ENCODE peak calls at places on chromosomes 5 and 9, in seven cellular contexts. Q, N, C, M, A, B and D are unnamed samples.

GRCh38 chr9:88814521-88815101 is 176.7 kb upstream of the S1PR3 start:
- DNase-seq in Q (peak; percentile 45), M (peak; percentile 58), A (no peak), N (no peak), B (no peak), C (peak; percentile 88), D (no peak)

GRCh38 chr9:133274236-133275104 is 531 bp downstream of the ABO start:
- DNase-seq in B (no peak), A (peak; percentile 27), N (no peak), Q (no peak), M (no peak), C (no peak), D (no peak)

GRCh38 chr5:132688536-132689409 is 15.0 kb downstream of the IL4 start:
- DNase-seq in N (no peak), A (no peak), C (peak; percentile 43), M (no peak), Q (no peak), B (no peak), D (no peak)

GRCh38 chr5:159779481-159779880 is 136.8 kb upstream of the ADRA1B start:
- DNase-seq in C (no peak), Q (no peak), B (no peak), M (no peak), N (no peak), A (no peak), D (no peak)

GRCh38 chr5:74199005-74199404 is 441.5 kb downstream of the ENC1 start:
- DNase-seq in M (no peak), N (no peak), A (no peak), B (no peak), Q (no peak), C (peak; percentile 40), D (no peak)

GRCh38 chr9:28234899-28235277 is 661.6 kb upstream of the C9orf72 start:
- DNase-seq in N (no peak), A (no peak), C (peak; percentile 25), M (peak; percentile 9), Q (no peak), B (no peak), D (no peak)

GRCh38 chr9:130770679-130771442 is 64.2 kb upstream of the ABL1 start:
- DNase-seq in A (no peak), C (peak; percentile 87), N (no peak), Q (no peak), M (peak; percentile 71), B (peak; percentile 43), D (no peak)

GRCh38 chr9:34929506-34930102 is 28.5 kb upstream of the PHF24 start:
- DNase-seq in A (peak; percentile 68), B (peak; percentile 23), M (peak; percentile 49), N (no peak), C (peak; percentile 14), Q (no peak), D (no peak)

GRCh38 chr5:85428426-85428934 is 1043.8 kb upstream of the EDIL3 start:
- DNase-seq in C (no peak), Q (no peak), A (no peak), N (no peak), M (no peak), B (no peak), D (no peak)

GRCh38 chr5:8013951-8014844 is 145.2 kb downstream of the MTRR start:
- DNase-seq in M (no peak), C (no peak), A (no peak), B (no peak), N (no peak), Q (no peak), D (no peak)

GRCh38 chr9:107487521-107488399 is 1.8 kb downstream of the KLF4 start:
- DNase-seq in M (peak; percentile 85), C (peak; percentile 75), N (peak; percentile 87), A (peak; percentile 75), Q (peak; percentile 18), B (no peak), D (no peak)

DNA sequence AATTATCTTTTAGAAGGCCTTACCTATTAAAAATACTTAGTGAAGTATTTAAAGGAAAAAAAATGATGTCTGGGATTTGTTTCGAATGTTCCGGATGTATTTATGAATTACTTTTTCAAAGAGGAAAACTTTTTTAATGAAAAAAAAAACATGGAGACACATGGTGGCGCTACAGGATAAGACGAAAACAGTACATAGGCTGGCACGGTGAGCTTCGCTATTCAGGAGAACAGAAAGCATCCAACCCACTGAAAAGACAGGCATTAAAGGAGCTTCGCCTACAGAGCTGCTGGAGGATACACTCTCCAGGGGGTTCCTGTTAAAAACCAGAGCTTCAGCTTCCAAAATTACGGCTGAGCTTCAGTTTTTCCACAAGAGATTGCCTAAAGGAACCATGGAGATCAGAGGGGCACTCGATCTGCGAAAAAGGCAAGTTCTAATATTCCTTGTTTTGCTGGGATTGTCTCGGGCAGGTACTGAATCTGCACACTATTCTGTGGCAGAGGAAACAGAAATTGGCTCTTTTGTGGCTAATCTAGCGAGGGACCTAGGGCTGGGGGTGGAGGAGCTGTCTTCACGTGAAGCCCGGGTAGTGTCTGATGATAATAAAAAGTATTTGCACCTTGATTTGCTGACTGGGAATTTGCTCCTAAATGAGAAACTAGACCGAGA is at the start of gene PCDHB14:
- DNase-seq in M (peak; percentile 21), N (no peak), Q (no peak), C (peak; percentile 30), A (no peak), B (peak; percentile 38), D (no peak)
- TF ChIP-seq CTCF in M (no peak), N (no peak), Q (no peak), C (no peak), A (no peak), B (peak; percentile 46), D (peak; percentile 72)

GRCh38 chr5:91151947-91152346 is 231.2 kb downstream of the ARRDC3 start:
- DNase-seq in A (no peak), M (peak; percentile 62), C (peak; percentile 91), B (no peak), N (no peak), Q (peak; percentile 40), D (no peak)
- TF ChIP-seq CTCF in A (no peak), M (no peak), C (no peak), B (no peak), N (no peak), Q (no peak), D (no peak)

GRCh38 chr5:151225071-151225470 is 1.2 kb upstream of the CCDC69 start:
- DNase-seq in N (no peak), C (no peak), M (no peak), B (no peak), Q (no peak), A (no peak), D (no peak)

GRCh38 chr5:151222054-151222768 is 1.7 kb downstream of the CCDC69 start:
- DNase-seq in M (no peak), B (no peak), Q (peak; percentile 89), A (no peak), C (no peak), N (no peak), D (no peak)

GRCh38 chr5:151222769-151223446 is 984 bp downstream of the CCDC69 start:
- DNase-seq in B (no peak), C (peak; percentile 13), N (no peak), A (peak; percentile 26), Q (peak; percentile 62), M (peak; percentile 27), D (no peak)

GRCh38 chr5:151224372-151224771 is 480 bp upstream of the CCDC69 start:
- DNase-seq in A (no peak), B (no peak), C (no peak), Q (no peak), N (no peak), M (no peak), D (no peak)

GRCh38 chr5:151223447-151224264 is at the start of gene CCDC69:
- DNase-seq in M (peak; percentile 86), N (peak; percentile 89), C (peak; percentile 65), Q (peak; percentile 84), A (peak; percentile 79), B (peak; percentile 53), D (no peak)
- TF ChIP-seq CTCF in M (peak; percentile 19), N (no peak), C (peak; percentile 47), Q (peak; percentile 31), A (no peak), B (peak; percentile 14), D (peak; percentile 45)

DNA sequence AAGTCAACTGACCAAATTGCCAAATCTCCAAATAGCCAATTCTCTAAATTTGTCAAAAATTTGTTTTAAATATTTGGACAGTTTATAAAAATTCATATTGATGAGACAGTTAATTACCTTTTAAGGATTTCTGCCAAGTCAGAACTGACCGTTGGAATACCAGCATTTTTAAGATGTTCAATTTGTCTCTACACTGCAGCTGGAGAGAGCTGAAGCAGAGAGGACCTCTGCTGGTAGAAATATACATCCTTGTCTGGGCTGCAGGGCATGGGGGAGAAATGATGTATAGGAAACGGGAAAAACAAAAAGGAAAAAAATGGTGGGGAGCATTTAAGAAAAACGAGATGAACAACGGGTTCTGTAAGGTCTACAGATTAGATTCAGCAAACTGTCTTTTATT is 16.8 kb downstream of the NR6A1 start:
- DNase-seq in B (no peak), C (peak; percentile 45), Q (no peak), M (no peak), N (no peak), A (no peak), D (no peak)
- TF ChIP-seq CTCF in B (peak; percentile 60), C (peak; percentile 57), Q (no peak), M (peak; percentile 48), N (no peak), A (no peak), D (peak; percentile 86)